ENCODE peak calls at places on chromosome 10, in four cellular contexts. U is CD8-positive, alpha-beta memory T cell; C is fibroblast of lung; V is psoas muscle. B is an unnamed sample.

GRCh38 chr10:132836832-132837540 is 51.0 kb upstream of the NKX6-2 start:
- DNase-seq in U (no peak), C (peak; percentile 29), V (no peak), B (peak; percentile 24)

GRCh38 chr10:24793648-24794379 is 70.1 kb upstream of the ARHGAP21 start:
- DNase-seq in U (no peak), C (peak; percentile 20), V (no peak), B (no peak)

GRCh38 chr10:66176772-66177171 is 749.1 kb upstream of the LRRTM3 start:
- DNase-seq in U (no peak), C (peak; percentile 92), V (no peak), B (no peak)

GRCh38 chr10:132399117-132400035 is 2.4 kb downstream of the PWWP2B start:
- DNase-seq in U (no peak), C (no peak), V (peak; percentile 39), B (no peak)

GRCh38 chr10:88318803-88319202 is 264.3 kb downstream of the RNLS start:
- DNase-seq in U (no peak), C (peak; percentile 2), V (no peak), B (peak; percentile 9)

GRCh38 chr10:17528296-17528862 is 74.0 kb upstream of the ST8SIA6 start:
- DNase-seq in U (no peak), C (no peak), V (no peak), B (no peak)

GRCh38 chr10:114168450-114169009 is 5.5 kb downstream of the CCDC186 start:
- DNase-seq in U (no peak), C (no peak), V (no peak), B (no peak)

GRCh38 chr10:72388062-72388461 is 33.3 kb upstream of the DNAJB12 start:
- DNase-seq in U (no peak), C (no peak), V (no peak), B (no peak)

GRCh38 chr10:122363311-122363710 is 11.2 kb upstream of the PLEKHA1 start:
- DNase-seq in U (no peak), C (no peak), V (no peak), B (no peak)

GRCh38 chr10:79264942-79265341 is 82.3 kb upstream of the PPIF start:
- DNase-seq in U (no peak), C (no peak), V (no peak), B (no peak)
- H3K4me1 ChIP-seq in U (peaks cover 24% of the 10 kb centered on the region), C (peaks cover 72% of the 10 kb centered on the region), V (peaks cover 39% of the 10 kb centered on the region), B (peaks cover 19% of the 10 kb centered on the region)

GRCh38 chr10:104253576-104254410 is 899 bp upstream of the GSTO1 start:
- DNase-seq in U (no peak), C (no peak), V (no peak), B (no peak)
- H3K4me3 ChIP-seq in U (peak overlapping the region; percentile 64), C (peak overlapping the region; percentile 73), V (peak overlapping the region; percentile 94), B (peak overlapping the region; percentile 45)

GRCh38 chr10:125722811-125723210 is 3.3 kb downstream of the EDRF1 start:
- DNase-seq in U (no peak), C (no peak), V (no peak), B (no peak)

GRCh38 chr10:125721035-125721434 is 1.5 kb downstream of the EDRF1 start:
- DNase-seq in U (no peak), C (no peak), V (no peak), B (no peak)

GRCh38 chr10:125719173-125720001 is at the start of gene EDRF1:
- DNase-seq in U (peak; percentile 100), C (peak; percentile 99), V (peak; percentile 99), B (peak; percentile 99)

DNA sequence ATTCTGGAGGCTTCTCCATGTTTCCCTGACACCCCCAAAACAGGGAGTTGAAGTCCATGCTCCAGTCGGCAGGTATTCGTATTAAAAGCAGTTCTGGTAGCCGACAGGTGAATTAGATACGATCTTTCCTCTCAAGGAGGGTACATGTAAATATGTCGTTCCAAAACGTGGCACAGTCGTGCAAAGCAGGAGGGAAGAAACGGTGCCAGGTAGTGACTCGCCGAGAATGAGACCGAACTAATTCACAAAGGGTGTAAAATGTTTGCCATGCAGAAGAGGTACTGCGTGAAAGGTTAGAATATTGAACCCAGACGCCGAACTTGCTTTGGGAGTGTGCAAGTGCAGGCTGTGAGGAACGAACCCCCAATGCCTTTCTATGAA is 483 bp downstream of the EDRF1 start:
- DNase-seq in U (no peak), C (peak; percentile 3), V (no peak), B (no peak)
- H3K27ac ChIP-seq in U (peak overlapping the region; percentile 93), C (peak overlapping the region; percentile 82), V (peak overlapping the region; percentile 85), B (peak overlapping the region; percentile 90)

GRCh38 chr10:102113956-102114857 is 6.0 kb downstream of the LDB1 start:
- DNase-seq in U (no peak), C (no peak), V (peak; percentile 31), B (no peak)

GRCh38 chr10:102111276-102111675 is 8.9 kb downstream of the LDB1 start:
- DNase-seq in U (no peak), C (no peak), V (no peak), B (no peak)

GRCh38 chr10:102112210-102112817 is 7.9 kb downstream of the LDB1 start:
- DNase-seq in U (no peak), C (no peak), V (no peak), B (no peak)

GRCh38 chr10:102114861-102115618 is 5.1 kb downstream of the LDB1 start:
- DNase-seq in U (peak; percentile 67), C (peak; percentile 71), V (peak; percentile 90), B (peak; percentile 69)

GRCh38 chr10:102113261-102113955 is 6.8 kb downstream of the LDB1 start:
- DNase-seq in U (no peak), C (no peak), V (no peak), B (no peak)
- H3K4me1 ChIP-seq in U (peaks cover 61% of the 10 kb centered on the region), C (peaks cover 34% of the 10 kb centered on the region), V (peaks cover 54% of the 10 kb centered on the region), B (peaks cover 60% of the 10 kb centered on the region)

DNA sequence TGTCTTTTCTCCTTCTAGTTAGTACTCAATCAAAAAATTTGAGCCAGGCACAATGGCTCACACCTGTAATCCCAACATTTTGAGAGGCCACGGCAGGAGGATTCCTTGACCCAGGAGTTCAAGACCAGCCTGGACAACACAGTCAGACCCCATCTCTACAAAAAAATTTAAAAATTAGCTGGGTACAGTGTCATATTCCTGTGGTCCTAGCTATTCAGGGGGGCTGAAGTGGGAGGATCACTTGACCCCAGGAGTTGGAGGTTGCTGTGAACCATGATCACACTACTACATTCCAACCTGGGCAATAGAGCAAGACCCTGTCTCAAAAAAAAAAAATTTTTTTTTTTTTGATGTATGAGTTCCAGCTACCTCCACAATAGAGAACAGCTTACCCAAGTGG is 57.8 kb downstream of the SKIDA1 start:
- DNase-seq in U (no peak), C (no peak), V (no peak), B (no peak)
- H3K4me3 ChIP-seq in U (no peak overlapping the region), C (no peak overlapping the region), V (no peak overlapping the region), B (no peak overlapping the region)

GRCh38 chr10:30704016-30704600 is 74.6 kb upstream of the LYZL2 start:
- DNase-seq in U (no peak), C (no peak), V (no peak), B (no peak)

GRCh38 chr10:30702860-30703259 is 73.3 kb upstream of the LYZL2 start:
- DNase-seq in U (no peak), C (no peak), V (no peak), B (no peak)

GRCh38 chr10:30705086-30705624 is 75.6 kb upstream of the LYZL2 start:
- DNase-seq in U (peak; percentile 44), C (no peak), V (no peak), B (peak; percentile 44)

GRCh38 chr10:30708234-30708633 is 78.7 kb upstream of the LYZL2 start:
- DNase-seq in U (no peak), C (no peak), V (no peak), B (no peak)

GRCh38 chr10:30705625-30706149 is 76.1 kb upstream of the LYZL2 start:
- DNase-seq in U (no peak), C (no peak), V (no peak), B (no peak)
- H3K27ac ChIP-seq in U (peak overlapping the region; percentile 51), C (no peak overlapping the region), V (no peak overlapping the region), B (peak overlapping the region; percentile 70)